ENCODE peak calls at places on chromosomes 11 and 22, in ten cellular contexts. N is prostate gland; R is aorta; G is upper lobe of right lung; X is epithelial cell of esophagus; V is body of pancreas; W is fibroblast of the aortic adventitia; I is CD4-positive, alpha-beta memory T cell; F is HepG2; M is astrocyte of the spinal cord. E is an unnamed sample.

GRCh38 chr11:64292458-64293254 is 1.6 kb downstream of the KCNK4 start:
- DNase-seq in N (no peak), R (no peak), G (no peak), X (no peak), V (no peak), W (no peak), I (no peak), F (no peak), M (no peak), E (no peak)

GRCh38 chr11:104238916-104239315 is 75.0 kb upstream of the PDGFD start:
- DNase-seq in N (no peak), R (no peak), G (no peak), X (no peak), V (no peak), W (no peak), I (no peak), F (no peak), M (no peak), E (no peak)

GRCh38 chr11:119664063-119664572 is 64.9 kb downstream of the NECTIN1 start:
- DNase-seq in N (peak; percentile 62), R (no peak), G (no peak), X (no peak), V (peak; percentile 92), W (no peak), I (no peak), F (peak; percentile 89), M (no peak), E (no peak)

GRCh38 chr11:77771135-77771534 is 49.4 kb downstream of the RSF1 start:
- DNase-seq in N (no peak), R (no peak), G (no peak), X (no peak), V (no peak), W (peak; percentile 43), I (peak; percentile 2), F (no peak), M (no peak), E (no peak)

GRCh38 chr11:9138612-9139579 is 47.5 kb upstream of the SCUBE2 start:
- DNase-seq in N (peak; percentile 72), R (no peak), G (no peak), X (peak; percentile 98), V (peak; percentile 74), W (peak; percentile 91), I (no peak), F (peak; percentile 47), M (peak; percentile 93), E (peak; percentile 95)

GRCh38 chr11:8058216-8058615 is 22.8 kb upstream of the TUB start:
- DNase-seq in N (no peak), R (no peak), G (no peak), X (no peak), V (no peak), W (no peak), I (no peak), F (no peak), M (no peak), E (no peak)

GRCh38 chr11:118619444-118620205 is 12.2 kb downstream of the PHLDB1 start:
- DNase-seq in N (no peak), R (peak; percentile 85), G (peak; percentile 13), X (peak; percentile 82), V (no peak), W (peak; percentile 97), I (no peak), F (no peak), M (peak; percentile 96), E (peak; percentile 98)

GRCh38 chr11:1130276-1131032 is 27.3 kb upstream of the MUC5AC start:
- DNase-seq in N (no peak), R (peak; percentile 51), G (no peak), X (no peak), V (no peak), W (no peak), I (no peak), F (no peak), M (no peak), E (no peak)

GRCh38 chr11:44744160-44744559 is 17.4 kb downstream of the TSPAN18 start:
- DNase-seq in N (no peak), R (no peak), G (peak; percentile 0), X (no peak), V (no peak), W (no peak), I (no peak), F (no peak), M (no peak), E (no peak)

GRCh38 chr11:117883063-117883462 is 6.6 kb upstream of the FXYD6 start:
- DNase-seq in N (no peak), R (no peak), G (no peak), X (no peak), V (no peak), W (no peak), I (no peak), F (no peak), M (no peak), E (no peak)

GRCh38 chr11:134126197-134126822 is 57.4 kb downstream of the JAM3 start:
- DNase-seq in N (no peak), R (no peak), G (no peak), X (peak; percentile 75), V (no peak), W (peak; percentile 68), I (no peak), F (no peak), M (peak; percentile 76), E (peak; percentile 62)

GRCh38 chr22:34429314-34429713 is 509.0 kb upstream of the LARGE1 start:
- DNase-seq in N (no peak), R (no peak), G (no peak), X (no peak), V (no peak), W (no peak), I (no peak), F (no peak), M (no peak), E (no peak)

GRCh38 chr22:44623771-44624510 is 78.1 kb upstream of the PRR5 start:
- DNase-seq in N (no peak), R (peak; percentile 62), G (no peak), X (peak; percentile 57), V (no peak), W (peak; percentile 34), I (no peak), F (no peak), M (no peak), E (peak; percentile 60)

DNA sequence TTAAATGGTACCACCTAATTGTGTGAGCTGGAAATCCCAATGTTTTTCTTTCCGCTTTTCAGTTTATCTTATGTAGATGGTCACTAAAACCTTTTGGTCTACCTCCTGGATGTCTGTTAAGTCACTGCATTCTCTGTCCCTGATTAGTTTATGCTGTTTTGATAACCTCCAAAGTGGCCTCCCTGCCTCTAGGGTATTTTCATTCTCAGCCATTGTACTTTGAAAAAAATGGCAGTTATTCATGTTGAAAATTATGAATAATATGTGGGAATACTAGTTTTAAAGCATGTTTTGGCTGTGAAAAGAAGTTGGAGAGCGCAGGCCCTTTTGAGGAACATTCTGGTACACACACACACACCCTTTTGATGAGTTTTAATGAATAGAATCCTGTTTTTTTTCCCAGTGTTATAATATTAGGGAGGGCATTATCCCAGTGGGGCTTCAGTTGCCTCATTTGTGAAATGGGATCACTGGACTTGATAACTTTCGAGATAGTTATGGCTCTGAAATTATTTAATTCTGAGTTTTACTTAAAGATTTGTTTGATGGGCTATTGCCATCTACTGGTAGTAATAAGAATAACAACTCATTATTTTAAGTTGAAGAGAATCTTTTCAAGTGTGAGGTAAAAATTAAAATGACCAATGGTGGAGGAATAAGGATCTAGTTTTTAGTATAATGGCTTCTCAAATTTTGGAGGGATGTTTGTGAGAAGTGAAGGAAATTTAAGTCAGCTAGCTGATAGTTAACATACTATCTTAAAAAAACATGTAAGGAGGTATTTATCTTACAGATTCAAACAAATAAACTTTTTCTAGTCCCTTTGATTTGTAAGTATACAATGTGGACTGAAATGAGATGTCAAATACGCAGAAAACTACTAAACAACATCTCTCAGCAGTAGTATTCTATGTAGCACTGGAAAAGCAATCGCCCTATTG is 3.9 kb downstream of the FDX1 start:
- DNase-seq in N (no peak), R (no peak), G (no peak), X (peak; percentile 27), V (no peak), W (peak; percentile 64), I (peak; percentile 45), F (peak; percentile 6), M (peak; percentile 65), E (peak; percentile 53)
- H3K4me3 ChIP-seq in N (no peak overlapping the region), R (no peak overlapping the region), G (no peak overlapping the region), X (no peak overlapping the region), V (no peak overlapping the region), W (no peak overlapping the region), I (no peak overlapping the region), F (no peak overlapping the region), M (no peak overlapping the region), E (no peak overlapping the region)

GRCh38 chr22:19522881-19523239 is 1.4 kb downstream of the CLDN5 start:
- DNase-seq in N (no peak), R (peak; percentile 59), G (no peak), X (no peak), V (no peak), W (no peak), I (no peak), F (no peak), M (no peak), E (no peak)
- H3K4me3 ChIP-seq in N (peak overlapping the region; percentile 24), R (no peak overlapping the region), G (peak overlapping the region; percentile 49), X (no peak overlapping the region), V (no peak overlapping the region), W (no peak overlapping the region), I (no peak overlapping the region), F (no peak overlapping the region), M (peak overlapping the region; percentile 18), E (no peak overlapping the region)

GRCh38 chr22:42343551-42344081 is 73.2 kb upstream of the TCF20 start:
- DNase-seq in N (no peak), R (no peak), G (no peak), X (no peak), V (peak; percentile 24), W (no peak), I (peak; percentile 36), F (no peak), M (no peak), E (no peak)
- H3K4me3 ChIP-seq in N (peak overlapping the region; percentile 39), R (peak overlapping the region; percentile 44), G (peak overlapping the region; percentile 45), X (no peak overlapping the region), V (no peak overlapping the region), W (peak overlapping the region; percentile 56), I (no peak overlapping the region), F (no peak overlapping the region), M (no peak overlapping the region), E (peak overlapping the region; percentile 26)

GRCh38 chr11:115154355-115154736 is 349.9 kb downstream of the CADM1 start:
- DNase-seq in N (no peak), R (no peak), G (no peak), X (no peak), V (no peak), W (no peak), I (no peak), F (no peak), M (no peak), E (no peak)

GRCh38 chr11:115155978-115156377 is 348.2 kb downstream of the CADM1 start:
- DNase-seq in N (no peak), R (no peak), G (no peak), X (no peak), V (no peak), W (no peak), I (no peak), F (no peak), M (no peak), E (no peak)

GRCh38 chr11:115151010-115151409 is 353.2 kb downstream of the CADM1 start:
- DNase-seq in N (no peak), R (no peak), G (no peak), X (peak; percentile 4), V (no peak), W (no peak), I (no peak), F (no peak), M (no peak), E (no peak)

GRCh38 chr11:115153731-115154354 is 350.4 kb downstream of the CADM1 start:
- DNase-seq in N (no peak), R (no peak), G (no peak), X (no peak), V (no peak), W (no peak), I (no peak), F (no peak), M (no peak), E (no peak)

GRCh38 chr11:115153135-115153534 is 351.1 kb downstream of the CADM1 start:
- DNase-seq in N (no peak), R (no peak), G (no peak), X (peak; percentile 41), V (no peak), W (no peak), I (no peak), F (no peak), M (peak; percentile 20), E (peak; percentile 8)
- H3K4me3 ChIP-seq in N (no peak overlapping the region), R (no peak overlapping the region), G (no peak overlapping the region), X (no peak overlapping the region), V (no peak overlapping the region), W (no peak overlapping the region), I (no peak overlapping the region), F (no peak overlapping the region), M (no peak overlapping the region), E (no peak overlapping the region)

E was measured in cardiac fibroblast.